ENCODE peak calls at places on chromosome 12, in four cellular contexts. B is PC-9, P is D341Med, T is RPMI8226. Y is an unnamed sample.

GRCh38 chr12:124927325-124928094 is 13.1 kb upstream of the UBC start:
- DNase-seq in B (peak), P (peak), T (peak), Y (peak)

GRCh38 chr12:106427917-106428316 is 70.4 kb downstream of the POLR3B start:
- DNase-seq in B (no peak), P (no peak), T (no peak), Y (no peak)

GRCh38 chr12:46722737-46723136 is 103.1 kb downstream of the SLC38A4 start:
- DNase-seq in B (no peak), P (no peak), T (no peak), Y (no peak)

GRCh38 chr12:6018265-6018664 is 73.2 kb upstream of the ANO2 start:
- DNase-seq in B (peak), P (no peak), T (no peak), Y (no peak)

GRCh38 chr12:109740694-109741245 is 27.1 kb downstream of the FAM222A start:
- DNase-seq in B (no peak), P (no peak), T (no peak), Y (no peak)

GRCh38 chr12:84492381-84492883 is 420.2 kb downstream of the SLC6A15 start:
- DNase-seq in B (no peak), P (no peak), T (no peak), Y (no peak)

GRCh38 chr12:52534482-52534881 is 14.3 kb upstream of the KRT5 start:
- DNase-seq in B (no peak), P (no peak), T (no peak), Y (no peak)

GRCh38 chr12:29255061-29255460 is 106.0 kb downstream of the FAR2 start:
- DNase-seq in B (no peak), P (no peak), T (no peak), Y (no peak)

GRCh38 chr12:62191747-62192485 is 68.3 kb upstream of the USP15 start:
- DNase-seq in B (no peak), P (peak), T (no peak), Y (no peak)